ENCODE peak calls at places on chromosomes 13 and 19, in eight cellular contexts. V is tibial nerve, L is gastrocnemius medialis, R is left lung, A is tibial artery, U is pancreas, Z is neuronal stem cell, T is breast epithelium. E is an unnamed sample.

GRCh38 chr13:50140742-50141659 is 125.8 kb downstream of the KCNRG start:
- DNase-seq in V (peak), L (no peak), R (no peak), A (no peak), U (no peak), Z (peak), T (no peak), E (no peak)

GRCh38 chr19:17200408-17201079 is 14.6 kb upstream of the USE1 start:
- DNase-seq in V (no peak), L (no peak), R (no peak), A (no peak), U (no peak), Z (no peak), T (no peak), E (no peak)

GRCh38 chr19:39890755-39891551 is 43.5 kb downstream of the FCGBP start:
- DNase-seq in V (no peak), L (no peak), R (no peak), A (no peak), U (no peak), Z (no peak), T (no peak), E (no peak)

GRCh38 chr19:13887529-13887928 is 10.6 kb downstream of the NANOS3 start:
- DNase-seq in V (no peak), L (no peak), R (no peak), A (no peak), U (no peak), Z (no peak), T (no peak), E (no peak)

GRCh38 chr19:55867101-55867500 is 30.8 kb downstream of the NLRP4 start:
- DNase-seq in V (no peak), L (no peak), R (no peak), A (no peak), U (no peak), Z (no peak), T (no peak), E (no peak)

GRCh38 chr13:28753208-28753892 is 34.6 kb upstream of the SLC46A3 start:
- DNase-seq in V (peak), L (no peak), R (peak), A (peak), U (no peak), Z (no peak), T (peak), E (peak)

GRCh38 chr13:80840313-80840976 is 499.5 kb upstream of the SPRY2 start:
- DNase-seq in V (peak), L (peak), R (no peak), A (peak), U (no peak), Z (peak), T (no peak), E (peak)

GRCh38 chr19:52139291-52140076 is at the start of gene ZNF616:
- DNase-seq in V (peak), L (peak), R (peak), A (peak), U (peak), Z (peak), T (peak), E (peak)

GRCh38 chr19:12984683-12985048 is 10.6 kb upstream of the NFIX start:
- DNase-seq in V (no peak), L (no peak), R (no peak), A (no peak), U (no peak), Z (no peak), T (no peak), E (no peak)

GRCh38 chr13:40060318-40061007 is 405.0 kb downstream of the COG6 start:
- DNase-seq in V (peak), L (peak), R (peak), A (no peak), U (peak), Z (no peak), T (peak), E (peak)

GRCh38 chr13:24220086-24220703 is 59.7 kb downstream of the SPATA13 start:
- DNase-seq in V (peak), L (no peak), R (no peak), A (peak), U (no peak), Z (peak), T (no peak), E (peak)

GRCh38 chr19:10074153-10074552 is 12.0 kb upstream of the SHFL start:
- DNase-seq in V (no peak), L (no peak), R (no peak), A (no peak), U (no peak), Z (no peak), T (no peak), E (no peak)

GRCh38 chr19:23403024-23403423 is 7.8 kb upstream of the ZNF91 start:
- DNase-seq in V (no peak), L (no peak), R (no peak), A (no peak), U (no peak), Z (no peak), T (no peak), E (no peak)

GRCh38 chr13:76349700-76350099 is 536.5 kb downstream of the KCTD12 start:
- DNase-seq in V (no peak), L (no peak), R (no peak), A (no peak), U (no peak), Z (no peak), T (no peak), E (no peak)

GRCh38 chr13:20714563-20715339 is 11.3 kb downstream of the IL17D start:
- DNase-seq in V (peak), L (peak), R (peak), A (peak), U (no peak), Z (no peak), T (no peak), E (peak)
- H3K4me3 ChIP-seq in V (no peak), L (peak), R (no peak), A (peak), U (no peak), Z (no peak), T (no peak), E (peak)

DNA sequence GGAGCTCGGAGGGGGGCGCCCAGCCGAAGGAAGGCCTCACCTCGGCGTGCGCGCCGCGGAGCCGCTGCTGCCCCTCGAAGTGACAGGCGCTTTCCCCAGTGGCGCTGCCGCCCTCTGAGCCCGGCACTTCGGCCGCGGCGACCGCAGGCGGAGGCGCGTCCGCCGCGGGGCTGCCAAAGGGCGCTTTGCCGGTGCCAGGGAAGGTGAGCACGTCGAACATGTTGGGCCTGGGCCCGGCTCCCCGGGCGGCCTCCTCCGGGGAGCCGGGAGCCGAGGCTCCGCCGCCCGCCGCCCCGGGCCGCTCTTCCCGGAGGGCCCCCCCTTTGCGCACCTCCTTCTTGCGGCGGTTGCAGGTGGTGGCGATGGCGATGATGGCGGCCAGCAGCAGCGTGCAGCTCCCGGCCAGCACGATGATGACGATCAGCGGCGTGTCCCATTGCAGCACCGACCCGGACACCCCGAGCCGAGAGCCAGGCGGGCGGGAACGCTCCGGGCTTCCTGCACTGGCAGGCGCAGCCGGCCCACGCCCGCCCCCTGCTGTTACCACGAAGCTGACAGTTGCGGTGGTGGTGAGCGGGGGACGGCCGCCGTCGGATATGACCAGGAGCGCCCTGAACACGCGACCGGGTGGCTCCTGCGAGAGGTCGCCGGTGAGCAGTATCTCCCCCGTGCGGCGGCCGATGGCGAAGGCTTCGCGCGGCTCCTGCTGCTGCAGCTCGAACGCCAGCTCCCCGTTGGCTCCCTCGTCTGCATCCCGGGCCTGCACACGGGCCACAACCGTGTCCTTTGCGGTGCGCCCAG is 2.5 kb downstream of the PCDH8 start:
- DNase-seq in V (no peak), L (no peak), R (no peak), A (no peak), U (peak), Z (peak), T (no peak), E (no peak)
- H3K4me3 ChIP-seq in V (peak), L (no peak), R (no peak), A (no peak), U (no peak), Z (peak), T (peak), E (no peak)

GRCh38 chr13:88643233-88643632 is 972.1 kb downstream of the SLITRK5 start:
- DNase-seq in V (no peak), L (no peak), R (no peak), A (no peak), U (no peak), Z (no peak), T (no peak), E (no peak)

DNA sequence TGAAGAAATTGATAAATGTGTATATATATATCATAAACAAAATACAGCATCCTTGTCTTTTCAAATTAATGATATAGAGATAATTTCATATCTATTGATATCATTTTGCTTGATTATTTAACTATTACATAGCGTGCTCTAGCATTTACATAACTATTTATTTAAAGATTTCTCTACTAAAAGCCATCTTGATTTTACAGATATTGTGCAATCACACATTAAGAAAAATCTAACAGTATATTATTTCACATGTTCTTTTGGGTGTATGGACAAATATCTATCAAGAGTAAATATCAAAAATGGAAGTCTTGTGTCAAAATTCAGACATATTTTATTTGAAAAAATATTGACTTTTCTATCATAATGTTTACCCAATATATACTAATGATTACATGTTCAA is 966.8 kb downstream of the SLITRK5 start:
- DNase-seq in V (no peak), L (no peak), R (no peak), A (no peak), U (no peak), Z (no peak), T (no peak), E (no peak)
- H3K4me3 ChIP-seq in V (no peak), L (no peak), R (no peak), A (no peak), U (no peak), Z (no peak), T (no peak), E (no peak)

GRCh38 chr19:42134671-42135070 is 2.4 kb upstream of the POU2F2 start:
- DNase-seq in V (no peak), L (no peak), R (no peak), A (no peak), U (no peak), Z (no peak), T (no peak), E (no peak)
- H3K4me3 ChIP-seq in V (no peak), L (no peak), R (no peak), A (no peak), U (no peak), Z (no peak), T (no peak), E (no peak)

E was measured in skeletal muscle cell.